ENCODE peak calls at places on chromosomes 3 and 15, in seven cellular contexts. G is stomach, I is fibroblast of pulmonary artery, X is epithelial cell of esophagus, U is fibroblast of villous mesenchyme, K is fibroblast of mammary gland, S is body of pancreas. Y is an unnamed sample.

GRCh38 chr15:65945616-65946015 is 76.3 kb downstream of the RAB11A start:
- DNase-seq in X (no peak), U (no peak), I (no peak), G (no peak), K (no peak), S (no peak), Y (no peak)

GRCh38 chr3:101677436-101678286 is 729 bp upstream of the ZBTB11 start:
- DNase-seq in X (peak), I (no peak), U (no peak), K (no peak), G (no peak), S (peak), Y (no peak)

GRCh38 chr15:89665449-89666146 is 10.3 kb upstream of the KIF7 start:
- DNase-seq in G (peak), K (peak), I (peak), U (peak), S (peak), X (peak), Y (peak)

GRCh38 chr3:23071758-23072157 is 131.4 kb upstream of the UBE2E2 start:
- DNase-seq in S (no peak), G (no peak), X (no peak), I (no peak), K (no peak), U (no peak), Y (no peak)

GRCh38 chr15:85745525-85745924 is 49.2 kb downstream of the KLHL25 start:
- DNase-seq in G (no peak), S (no peak), U (no peak), I (no peak), K (no peak), X (no peak), Y (no peak)

GRCh38 chr3:16060358-16060852 is 114.1 kb upstream of the GALNT15 start:
- DNase-seq in S (peak), I (peak), U (peak), K (peak), X (peak), G (no peak), Y (peak)

GRCh38 chr3:126807795-126808194 is 103.8 kb downstream of the CHCHD6 start:
- DNase-seq in X (peak), S (no peak), I (no peak), U (peak), G (no peak), K (peak), Y (peak)

GRCh38 chr3:136752046-136752326 is 192 bp downstream of the STAG1 start:
- DNase-seq in U (no peak), S (no peak), G (no peak), K (no peak), I (no peak), X (peak), Y (no peak)

GRCh38 chr3:4645468-4645867 is 152.3 kb downstream of the ITPR1 start:
- DNase-seq in X (no peak), K (no peak), U (no peak), I (no peak), G (no peak), S (no peak), Y (no peak)

GRCh38 chr3:52441122-52441771 is 3.7 kb downstream of the SEMA3G start:
- DNase-seq in S (no peak), K (no peak), X (no peak), G (no peak), I (no peak), U (no peak), Y (no peak)

GRCh38 chr3:14480207-14481017 is 59.7 kb downstream of the GRIP2 start:
- DNase-seq in U (peak), G (no peak), K (peak), S (no peak), X (peak), I (peak), Y (peak)

GRCh38 chr3:106392905-106393304 is 524.1 kb upstream of the CBLB start:
- DNase-seq in K (peak), U (no peak), G (no peak), I (peak), X (no peak), S (no peak), Y (peak)

GRCh38 chr15:32919749-32920414 is 202.1 kb downstream of the GREM1 start:
- DNase-seq in I (peak), S (no peak), X (no peak), G (no peak), U (peak), K (peak), Y (peak)

GRCh38 chr15:46442196-46442595 is 807.4 kb downstream of the SQOR start:
- DNase-seq in I (peak), G (no peak), U (peak), K (peak), S (no peak), X (no peak), Y (peak)

GRCh38 chr15:72437650-72438316 is 36.3 kb upstream of the ARIH1 start:
- DNase-seq in K (no peak), I (no peak), U (no peak), S (no peak), G (no peak), X (no peak), Y (no peak)

GRCh38 chr3:148962513-148962912 is 28.8 kb upstream of the GYG1 start:
- DNase-seq in G (no peak), X (peak), U (peak), K (peak), I (peak), S (no peak), Y (peak)

GRCh38 chr3:171399842-171400241 is 60.4 kb downstream of the TNIK start:
- DNase-seq in G (no peak), K (no peak), I (no peak), S (no peak), U (no peak), X (no peak), Y (no peak)

GRCh38 chr3:73270839-73271483 is 209.5 kb downstream of the EBLN2 start:
- DNase-seq in K (peak), G (no peak), S (no peak), U (no peak), I (no peak), X (no peak), Y (no peak)

GRCh38 chr3:196049567-196050122 is 32.2 kb downstream of the TFRC start:
- DNase-seq in I (no peak), X (no peak), K (no peak), G (no peak), S (no peak), U (no peak), Y (no peak)

GRCh38 chr3:39413691-39414420 is 7.3 kb downstream of the RPSA start:
- DNase-seq in S (no peak), G (no peak), K (peak), X (no peak), I (peak), U (peak), Y (no peak)

GRCh38 chr15:95113041-95113440 is 881.7 kb downstream of the MCTP2 start:
- DNase-seq in U (no peak), G (no peak), X (peak), I (no peak), S (no peak), K (peak), Y (no peak)

GRCh38 chr15:79724804-79725203 is 172.0 kb downstream of the MTHFS start:
- DNase-seq in G (no peak), S (no peak), I (no peak), U (no peak), K (no peak), X (no peak), Y (no peak)

GRCh38 chr3:14541646-14542045 is 1.5 kb upstream of the GRIP2 start:
- DNase-seq in S (no peak), G (no peak), I (no peak), K (no peak), U (no peak), X (no peak), Y (no peak)

GRCh38 chr3:194178128-194178527 is 42.2 kb downstream of the HES1 start:
- DNase-seq in X (no peak), G (no peak), U (no peak), I (no peak), S (no peak), K (no peak), Y (no peak)

GRCh38 chr3:34033840-34034239 is 235.4 kb downstream of the PDCD6IP start:
- DNase-seq in K (no peak), X (no peak), U (no peak), S (no peak), I (no peak), G (no peak), Y (no peak)
- H3K4me3 ChIP-seq in K (no peak), X (no peak), U (no peak), S (no peak), I (no peak), G (no peak), Y (no peak)

GRCh38 chr15:37416103-37416502 is 315.8 kb upstream of the MEIS2 start:
- DNase-seq in G (no peak), X (no peak), I (no peak), U (no peak), S (no peak), K (no peak), Y (no peak)
- TF ChIP-seq CTCF in G (no peak), X (no peak), I (no peak), U (no peak), S (no peak), K (no peak), Y (no peak)

DNA sequence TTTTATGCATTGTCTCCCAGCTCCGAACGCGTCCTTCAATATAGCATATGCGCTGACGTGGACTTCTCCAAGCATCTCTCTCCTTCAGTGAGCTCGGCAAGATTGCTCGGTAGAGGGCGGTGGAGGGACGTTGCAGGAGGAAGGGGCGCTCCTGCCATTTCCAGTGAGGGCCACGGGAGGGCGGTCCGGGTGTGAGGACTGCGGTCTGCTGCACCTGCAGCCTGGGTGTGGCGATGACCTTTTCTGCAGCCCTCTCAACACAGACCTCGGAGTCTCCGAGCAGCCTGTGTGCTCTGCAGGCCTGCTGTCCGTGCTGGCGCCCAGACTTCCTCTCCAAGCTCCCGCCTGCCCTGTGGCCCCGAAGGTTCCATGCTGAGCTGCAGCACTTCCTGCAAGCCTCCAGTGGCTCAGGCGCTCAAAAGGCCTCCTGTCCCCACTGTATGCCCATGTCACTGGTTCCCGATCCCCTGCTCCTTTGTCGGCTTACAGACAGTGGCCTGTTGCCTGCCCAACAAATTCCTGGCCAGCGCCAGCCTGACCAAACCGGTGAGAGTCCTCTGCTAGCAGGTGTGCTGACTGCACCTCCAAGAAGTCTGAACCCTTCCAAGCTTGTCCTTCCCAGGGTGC is 8.9 kb upstream of the RTP3 start:
- DNase-seq in S (peak), K (peak), G (peak), I (peak), X (peak), U (peak), Y (peak)
- H3K4me3 ChIP-seq in S (no peak), K (no peak), G (no peak), I (no peak), X (no peak), U (no peak), Y (no peak)

GRCh38 chr15:92167413-92167950 is 226.2 kb upstream of the ST8SIA2 start:
- DNase-seq in X (no peak), G (no peak), U (no peak), K (no peak), S (no peak), I (no peak), Y (no peak)
- TF ChIP-seq CTCF in X (no peak), G (no peak), U (no peak), K (no peak), S (no peak), I (no peak), Y (no peak)

GRCh38 chr3:163891771-163892170 is 1186.5 kb downstream of the SI start:
- DNase-seq in X (no peak), G (no peak), U (no peak), K (no peak), I (no peak), S (no peak), Y (no peak)
- H3K4me3 ChIP-seq in X (no peak), G (no peak), U (no peak), K (no peak), I (no peak), S (no peak), Y (no peak)

DNA sequence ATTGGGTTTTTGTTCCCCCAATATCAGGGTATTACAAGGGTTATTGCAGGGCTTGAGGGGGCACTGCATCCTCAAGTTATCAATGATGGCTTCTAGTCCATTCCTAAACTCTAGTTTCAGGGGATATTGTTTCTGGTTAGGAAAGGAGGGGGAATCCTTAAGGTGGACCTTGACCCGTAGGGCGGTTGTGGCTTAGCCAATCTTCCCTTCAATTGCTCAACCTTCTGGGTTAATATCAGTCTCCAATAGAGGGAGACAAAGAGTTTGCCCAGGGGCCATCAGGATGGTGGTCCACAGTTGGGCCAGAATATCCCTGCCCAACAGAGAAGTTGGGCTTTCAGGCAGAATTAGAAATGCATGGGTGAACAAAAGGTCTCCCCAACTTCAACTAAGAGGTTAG is 214.9 kb downstream of the BCHE start:
- DNase-seq in G (no peak), U (no peak), S (no peak), I (no peak), X (no peak), K (no peak), Y (no peak)
- TF ChIP-seq CTCF in G (no peak), U (no peak), S (no peak), I (no peak), X (no peak), K (no peak), Y (no peak)

Y was measured in astrocyte of the spinal cord.